ENCODE peak calls at places on chromosomes 6 and 20, in four cellular contexts. K, F, G and Y are unnamed samples. For H3K9me3, the result is how much of the 10 kb centered on the place peaks cover.

GRCh38 chr6:53263915-53264314 is 84.8 kb downstream of the ELOVL5 start:
- DNase-seq in K (no peak), F (no peak), G (no peak), Y (no peak)

GRCh38 chr6:47230579-47230978 is 79.1 kb downstream of the TNFRSF21 start:
- DNase-seq in K (no peak), F (peak), G (no peak), Y (no peak)

GRCh38 chr20:2651772-2652723 is at the start of gene NOP56:
- DNase-seq in K (peak), F (peak), G (peak), Y (peak)

GRCh38 chr6:158561247-158561884 is 1.5 kb downstream of the TMEM181 start:
- DNase-seq in K (no peak), F (no peak), G (no peak), Y (no peak)

GRCh38 chr6:158810149-158811095 is 8.7 kb downstream of the EZR start:
- DNase-seq in K (no peak), F (no peak), G (no peak), Y (no peak)

GRCh38 chr6:392441-393390 is 1.2 kb downstream of the IRF4 start:
- DNase-seq in K (peak), F (no peak), G (peak), Y (no peak)

GRCh38 chr6:30557683-30557981 is 537 bp downstream of the PRR3 start:
- DNase-seq in K (no peak), F (no peak), G (no peak), Y (no peak)

GRCh38 chr6:128882991-128883571 is at the start of gene LAMA2:
- DNase-seq in K (no peak), F (peak), G (peak), Y (no peak)

GRCh38 chr6:52087498-52087999 is at the start of gene PKHD1:
- DNase-seq in K (no peak), F (peak), G (no peak), Y (no peak)

GRCh38 chr20:63508072-63508768 is 9.3 kb upstream of the EEF1A2 start:
- DNase-seq in K (no peak), F (no peak), G (no peak), Y (no peak)

GRCh38 chr6:133291671-133292070 is 50.5 kb downstream of the EYA4 start:
- DNase-seq in K (no peak), F (no peak), G (no peak), Y (no peak)

GRCh38 chr6:139290787-139291294 is 957 bp downstream of the TXLNB start:
- DNase-seq in K (peak), F (no peak), G (no peak), Y (no peak)

GRCh38 chr6:29552512-29553051 is 7.0 kb downstream of the UBD start:
- DNase-seq in K (no peak), F (no peak), G (no peak), Y (no peak)

GRCh38 chr6:145814035-145814500 is 527 bp downstream of the FBXO30 start:
- DNase-seq in K (peak), F (peak), G (peak), Y (peak)

GRCh38 chr6:121641158-121641557 is 205.7 kb downstream of the GJA1 start:
- DNase-seq in K (no peak), F (no peak), G (no peak), Y (no peak)

GRCh38 chr6:80223743-80224212 is 117.3 kb downstream of the BCKDHB start:
- DNase-seq in K (no peak), F (no peak), G (no peak), Y (no peak)

GRCh38 chr20:38997622-38998021 is 35.5 kb downstream of the DHX35 start:
- DNase-seq in K (peak), F (no peak), G (no peak), Y (no peak)

GRCh38 chr20:3798908-3799248 is 2.8 kb downstream of the CDC25B start:
- DNase-seq in K (no peak), F (no peak), G (no peak), Y (no peak)

GRCh38 chr6:106794129-106794528 is 164.8 kb downstream of the QRSL1 start:
- DNase-seq in K (no peak), F (no peak), G (no peak), Y (no peak)

GRCh38 chr20:2042400-2042799 is 48.5 kb upstream of the PDYN start:
- DNase-seq in K (no peak), F (no peak), G (no peak), Y (no peak)

GRCh38 chr20:62320581-62321354 is 18.0 kb downstream of the ADRM1 start:
- DNase-seq in K (no peak), F (peak), G (no peak), Y (no peak)

GRCh38 chr6:135362124-135362523 is 135.4 kb downstream of the AHI1 start:
- DNase-seq in K (no peak), F (no peak), G (no peak), Y (no peak)

GRCh38 chr6:50062051-50062450 is 12.3 kb upstream of the DEFB112 start:
- DNase-seq in K (no peak), F (no peak), G (peak), Y (peak)

GRCh38 chr6:23611776-23612381 is 514.1 kb upstream of the NRSN1 start:
- DNase-seq in K (no peak), F (no peak), G (no peak), Y (no peak)

GRCh38 chr6:161369339-161369738 is 95.5 kb upstream of the AGPAT4 start:
- DNase-seq in K (no peak), F (no peak), G (no peak), Y (no peak)

GRCh38 chr20:3781153-3781910 is at the start of gene SPEF1:
- DNase-seq in K (peak), F (peak), G (peak), Y (peak)

GRCh38 chr20:46151936-46152335 is 33.8 kb downstream of the CD40 start:
- DNase-seq in K (no peak), F (no peak), G (no peak), Y (no peak)

GRCh38 chr20:8678098-8678776 is 390.6 kb upstream of the PLCB4 start:
- DNase-seq in K (no peak), F (no peak), G (no peak), Y (no peak)

GRCh38 chr20:4925842-4926530 is 75.3 kb downstream of the SLC23A2 start:
- DNase-seq in K (no peak), F (peak), G (no peak), Y (no peak)

GRCh38 chr20:24633026-24633425 is 163.6 kb downstream of the SYNDIG1 start:
- DNase-seq in K (no peak), F (no peak), G (no peak), Y (no peak)

GRCh38 chr6:56714273-56714672 is 71.6 kb upstream of the DST start:
- DNase-seq in K (no peak), F (no peak), G (no peak), Y (no peak)

GRCh38 chr6:155077784-155078183 is 82.7 kb downstream of the TIAM2 start:
- DNase-seq in K (no peak), F (no peak), G (no peak), Y (no peak)

GRCh38 chr6:155075938-155076337 is 80.8 kb downstream of the TIAM2 start:
- DNase-seq in K (no peak), F (no peak), G (no peak), Y (no peak)

GRCh38 chr6:155077331-155077730 is 82.2 kb downstream of the TIAM2 start:
- DNase-seq in K (no peak), F (no peak), G (no peak), Y (no peak)

GRCh38 chr6:155079985-155080452 is 84.9 kb downstream of the TIAM2 start:
- DNase-seq in K (no peak), F (no peak), G (no peak), Y (no peak)

DNA sequence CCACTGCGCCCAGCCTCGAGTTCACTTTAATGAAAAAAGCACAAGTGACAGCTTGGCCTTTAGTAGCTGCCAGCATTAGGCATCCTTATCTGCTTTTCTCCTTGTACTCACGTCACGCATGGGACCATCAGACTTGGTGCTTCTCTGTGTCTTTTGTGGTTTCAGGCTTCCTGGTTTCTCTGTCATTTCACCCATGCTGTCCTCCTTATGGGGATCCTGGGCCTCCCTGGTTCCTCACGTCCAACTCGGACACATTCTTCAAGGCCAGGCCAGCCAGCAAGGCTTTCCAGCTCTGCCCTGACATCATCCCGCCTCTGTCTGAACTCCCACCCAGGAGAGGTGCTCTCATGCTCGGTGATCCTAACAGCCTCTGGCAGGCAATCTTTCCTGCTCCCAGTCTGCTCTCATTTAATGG is 83.2 kb downstream of the TIAM2 start:
- DNase-seq in K (no peak), F (no peak), G (no peak), Y (no peak)
- H3K9me3 ChIP-seq in K (under half), F (under half), G (under half), Y (under half)

DNA sequence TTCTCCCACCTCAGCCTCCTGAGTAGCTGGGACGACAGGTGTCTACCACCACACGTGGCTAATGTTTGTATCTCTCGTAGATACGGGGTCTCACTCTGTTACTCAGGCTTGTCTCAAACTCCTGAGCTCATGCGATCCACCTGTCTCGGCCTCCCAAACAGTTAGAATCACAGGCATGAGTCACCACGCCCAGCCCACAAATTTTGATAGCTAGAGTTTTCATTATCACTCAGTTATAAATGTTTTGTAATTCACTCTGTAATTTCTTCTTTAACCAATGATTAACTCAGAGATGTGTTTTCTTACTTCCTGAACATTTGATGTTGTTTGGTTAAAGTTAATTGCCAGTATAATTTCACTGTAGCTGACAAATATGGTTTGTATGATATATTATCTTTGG is 249.3 kb downstream of the SMOC2 start:
- DNase-seq in K (no peak), F (peak), G (no peak), Y (no peak)
- H3K9me3 ChIP-seq in K (under half), F (under half), G (under half), Y (under half)

DNA sequence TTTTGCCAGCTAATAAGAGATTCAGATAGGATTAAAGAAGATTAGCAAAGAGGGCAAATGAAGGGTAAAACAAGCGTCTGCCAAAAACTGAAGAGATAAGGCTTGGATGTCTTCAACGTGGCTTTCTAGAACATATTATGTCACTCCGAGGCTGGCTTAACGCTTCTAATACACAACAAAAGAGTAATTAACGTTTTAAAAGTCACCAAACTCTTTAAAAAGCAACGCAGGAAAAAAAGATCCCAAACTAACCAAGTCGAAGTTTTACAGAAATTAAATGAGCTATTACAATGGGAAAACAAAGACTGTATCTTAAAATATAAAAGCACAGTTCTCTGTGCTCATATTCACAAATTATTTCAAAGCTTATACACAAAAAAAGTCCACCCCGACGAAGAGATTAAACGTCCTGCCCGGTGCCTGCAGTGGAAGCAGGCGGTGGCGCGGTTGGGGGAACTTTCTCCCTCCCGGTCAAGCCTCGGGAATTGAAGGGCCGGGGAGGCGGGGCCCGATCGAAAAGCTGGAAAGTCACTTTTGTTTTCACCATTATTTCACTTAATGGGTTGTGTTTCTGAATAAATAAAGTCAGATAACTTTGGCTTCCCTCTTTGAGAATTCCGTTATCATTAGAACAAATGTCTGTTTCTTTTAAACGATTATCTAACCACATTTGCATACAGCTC is 1.2 kb downstream of the MAK start:
- DNase-seq in K (no peak), F (peak), G (peak), Y (no peak)
- H3K9me3 ChIP-seq in K (under half), F (under half), G (under half), Y (under half)

GRCh38 chr20:56069016-56069415 is 63.7 kb upstream of the CBLN4 start:
- DNase-seq in K (no peak), F (no peak), G (no peak), Y (no peak)

DNA sequence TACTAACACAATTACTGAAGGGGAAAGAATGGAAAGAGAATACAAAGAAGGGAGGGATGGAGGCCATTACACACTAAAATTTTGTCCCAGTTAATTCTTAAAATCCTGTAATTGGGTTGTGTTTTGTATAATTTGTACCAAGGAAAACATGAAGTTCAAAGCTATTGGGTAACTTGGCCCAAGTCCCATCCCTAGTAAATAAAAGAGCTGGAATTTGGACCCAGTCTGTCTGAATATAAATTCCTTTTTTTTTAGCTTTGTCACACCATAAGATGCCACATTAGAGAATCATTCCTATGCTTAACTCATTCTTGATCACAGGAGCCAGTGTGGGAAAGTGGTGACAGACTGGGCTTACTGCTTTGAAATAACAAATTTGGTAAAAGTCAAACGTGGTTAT is 66.8 kb upstream of the CBLN4 start:
- DNase-seq in K (no peak), F (no peak), G (no peak), Y (no peak)
- H3K9me3 ChIP-seq in K (under half), F (under half), G (under half), Y (under half)

GRCh38 chr6:168075787-168076202 is 3.2 kb downstream of the FRMD1 start:
- DNase-seq in K (no peak), F (no peak), G (no peak), Y (no peak)
- H3K9me3 ChIP-seq in K (under half), F (under half), G (under half), Y (under half)

GRCh38 chr6:164911151-164911550 is 398.3 kb downstream of the C6orf118 start:
- DNase-seq in K (no peak), F (no peak), G (no peak), Y (no peak)
- H3K9me3 ChIP-seq in K (under half), F (under half), G (under half), Y (under half)

GRCh38 chr20:19275630-19276071 is 63.2 kb downstream of the SLC24A3 start:
- DNase-seq in K (no peak), F (peak), G (no peak), Y (no peak)
- H3K9me3 ChIP-seq in K (under half), F (under half), G (under half), Y (under half)

DNA sequence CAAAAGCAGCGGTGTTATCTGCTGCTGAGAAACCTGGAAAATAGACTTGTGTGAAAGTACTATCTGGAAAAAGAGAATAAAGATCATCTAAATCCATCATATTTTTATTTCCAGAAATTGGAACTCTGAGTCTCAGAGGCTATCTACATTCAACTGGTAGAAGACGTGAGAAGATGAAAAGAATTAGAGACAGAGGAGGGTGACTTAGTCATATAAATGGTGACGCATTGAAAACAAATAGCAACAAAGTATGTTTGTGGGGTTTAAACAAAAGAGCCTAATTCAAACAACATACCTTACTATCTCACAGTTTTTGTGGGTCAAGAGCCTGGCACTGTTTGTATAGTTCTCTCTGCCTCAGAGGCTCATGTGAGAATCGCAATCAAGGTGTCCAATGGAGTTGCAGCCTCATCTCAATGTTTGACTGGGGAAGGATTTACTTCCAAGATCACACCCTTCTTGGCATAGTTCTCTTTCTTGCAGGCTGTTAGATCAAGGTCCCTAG is 757.1 kb upstream of the SLC35B3 start:
- DNase-seq in K (no peak), F (no peak), G (no peak), Y (no peak)
- H3K9me3 ChIP-seq in K (under half), F (under half), G (under half), Y (under half)

DNA sequence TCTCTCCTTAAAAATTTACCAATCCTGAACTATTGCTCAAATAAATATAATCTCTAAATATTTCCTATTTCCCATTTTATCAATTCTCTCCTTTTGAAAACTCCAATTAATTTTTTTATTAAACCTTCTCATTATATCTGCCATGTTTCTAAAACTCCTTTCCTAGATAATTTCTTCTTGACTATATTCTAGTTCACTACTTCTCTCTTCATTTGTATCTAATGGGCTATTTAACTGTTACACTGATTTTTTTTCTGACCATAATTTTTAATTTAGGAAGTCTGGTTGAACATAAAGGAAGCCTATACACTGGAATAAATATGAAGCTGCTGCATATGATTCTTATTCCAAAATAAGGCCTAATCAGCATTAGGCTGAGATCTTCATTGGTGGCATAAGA is 96.3 kb upstream of the PLN start:
- DNase-seq in K (no peak), F (no peak), G (no peak), Y (no peak)
- H3K9me3 ChIP-seq in K (under half), F (under half), G (under half), Y (under half)

DNA sequence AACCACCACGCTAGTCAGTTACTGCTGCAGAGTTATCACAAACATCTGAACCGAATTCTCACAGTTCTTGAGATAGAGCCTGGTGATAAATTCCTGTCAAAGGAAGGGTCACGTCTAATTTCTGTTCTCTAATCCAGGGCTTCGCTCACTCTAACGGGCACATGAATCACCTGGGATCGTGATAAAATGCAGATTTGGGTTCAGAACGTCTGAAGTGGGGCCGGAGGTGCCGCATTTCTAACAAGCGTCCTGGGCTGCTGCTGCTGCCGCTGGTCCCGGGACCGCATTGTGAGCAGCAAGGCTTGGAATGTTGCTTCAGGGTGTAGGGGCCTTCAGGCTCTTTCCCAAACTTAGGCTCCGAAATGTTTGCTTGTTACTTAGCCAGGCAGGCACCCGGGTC is 264.1 kb downstream of the CDC5L start:
- DNase-seq in K (no peak), F (no peak), G (no peak), Y (no peak)
- H3K9me3 ChIP-seq in K (under half), F (under half), G (under half), Y (under half)